ENCODE peak calls at places on chromosomes 11 and 22, in six cellular contexts. One of them, this sample, is unnamed.

GRCh38 chr11:71070490-71071455 is 181.6 kb downstream of the SHANK2 start:
- DNase-seq in nephron progenitor cell: no peak
- DNase-seq in PC-9: no peak
- DNase-seq in caudate nucleus: no peak
- DNase-seq in A549: no peak
- DNase-seq in glutamatergic neuron: no peak
- DNase-seq in this sample: no peak

GRCh38 chr22:22369962-22370265 is 125.3 kb downstream of the VPREB1 start:
- DNase-seq in nephron progenitor cell: no peak
- DNase-seq in PC-9: no peak
- DNase-seq in caudate nucleus: no peak
- DNase-seq in A549: no peak
- DNase-seq in glutamatergic neuron: no peak
- DNase-seq in this sample: no peak

GRCh38 chr11:57646756-57647303 is 2.9 kb downstream of the YPEL4 start:
- DNase-seq in nephron progenitor cell: no peak
- DNase-seq in PC-9: no peak
- DNase-seq in caudate nucleus: no peak
- DNase-seq in A549: no peak
- DNase-seq in glutamatergic neuron: no peak
- DNase-seq in this sample: no peak

GRCh38 chr11:88421530-88421929 is 84.0 kb upstream of the CTSC start:
- DNase-seq in nephron progenitor cell: no peak
- DNase-seq in PC-9: peak
- DNase-seq in caudate nucleus: no peak
- DNase-seq in A549: no peak
- DNase-seq in glutamatergic neuron: no peak
- DNase-seq in this sample: no peak

GRCh38 chr11:111548542-111548941 is 8.0 kb downstream of the LAYN start:
- DNase-seq in nephron progenitor cell: no peak
- DNase-seq in PC-9: no peak
- DNase-seq in caudate nucleus: no peak
- DNase-seq in A549: no peak
- DNase-seq in glutamatergic neuron: no peak
- DNase-seq in this sample: no peak

GRCh38 chr22:24400037-24400725 is 27.2 kb upstream of the ADORA2A start:
- DNase-seq in nephron progenitor cell: no peak
- DNase-seq in PC-9: no peak
- DNase-seq in caudate nucleus: no peak
- DNase-seq in A549: no peak
- DNase-seq in glutamatergic neuron: no peak
- DNase-seq in this sample: no peak

GRCh38 chr22:44752285-44753188 is at the start of gene ARHGAP8:
- DNase-seq in nephron progenitor cell: peak
- DNase-seq in PC-9: no peak
- DNase-seq in caudate nucleus: no peak
- DNase-seq in A549: peak
- DNase-seq in glutamatergic neuron: no peak
- DNase-seq in this sample: no peak

GRCh38 chr11:1553808-1554594 is 18.1 kb downstream of the DUSP8 start:
- DNase-seq in nephron progenitor cell: no peak
- DNase-seq in PC-9: peak
- DNase-seq in caudate nucleus: no peak
- DNase-seq in A549: no peak
- DNase-seq in glutamatergic neuron: peak
- DNase-seq in this sample: no peak

GRCh38 chr11:72951193-72951592 is 137.0 kb downstream of the ATG16L2 start:
- DNase-seq in nephron progenitor cell: no peak
- DNase-seq in PC-9: no peak
- DNase-seq in caudate nucleus: no peak
- DNase-seq in A549: no peak
- DNase-seq in glutamatergic neuron: no peak
- DNase-seq in this sample: no peak

GRCh38 chr11:125413226-125413625 is 82.8 kb downstream of the FEZ1 start:
- DNase-seq in nephron progenitor cell: no peak
- DNase-seq in PC-9: no peak
- DNase-seq in caudate nucleus: no peak
- DNase-seq in A549: no peak
- DNase-seq in glutamatergic neuron: no peak
- DNase-seq in this sample: no peak

GRCh38 chr11:126112547-126112946 is 49.9 kb upstream of the CDON start:
- DNase-seq in nephron progenitor cell: no peak
- DNase-seq in PC-9: no peak
- DNase-seq in caudate nucleus: no peak
- DNase-seq in A549: no peak
- DNase-seq in glutamatergic neuron: no peak
- DNase-seq in this sample: no peak

GRCh38 chr11:45091563-45092392 is 54.7 kb upstream of the PRDM11 start:
- DNase-seq in nephron progenitor cell: no peak
- DNase-seq in PC-9: peak
- DNase-seq in caudate nucleus: no peak
- DNase-seq in A549: no peak
- DNase-seq in glutamatergic neuron: no peak
- DNase-seq in this sample: no peak

GRCh38 chr11:72119188-72119587 is 6.7 kb upstream of the ANAPC15 start:
- DNase-seq in nephron progenitor cell: no peak
- DNase-seq in PC-9: no peak
- DNase-seq in caudate nucleus: no peak
- DNase-seq in A549: no peak
- DNase-seq in glutamatergic neuron: no peak
- DNase-seq in this sample: no peak

GRCh38 chr11:2382927-2383822 is 6.1 kb downstream of the CD81 start:
- DNase-seq in nephron progenitor cell: no peak
- DNase-seq in PC-9: no peak
- DNase-seq in caudate nucleus: no peak
- DNase-seq in A549: no peak
- DNase-seq in glutamatergic neuron: peak
- DNase-seq in this sample: no peak

GRCh38 chr11:940496-941135 is 14.9 kb downstream of the AP2A2 start:
- DNase-seq in nephron progenitor cell: no peak
- DNase-seq in PC-9: no peak
- DNase-seq in caudate nucleus: no peak
- DNase-seq in A549: no peak
- DNase-seq in glutamatergic neuron: no peak
- DNase-seq in this sample: no peak

GRCh38 chr11:102293873-102294601 is 23.2 kb upstream of the BIRC3 start:
- DNase-seq in nephron progenitor cell: no peak
- DNase-seq in PC-9: peak
- DNase-seq in caudate nucleus: no peak
- DNase-seq in A549: no peak
- DNase-seq in glutamatergic neuron: no peak
- DNase-seq in this sample: no peak

GRCh38 chr11:110184974-110185597 is 91.9 kb downstream of the ZC3H12C start:
- DNase-seq in nephron progenitor cell: no peak
- DNase-seq in PC-9: peak
- DNase-seq in caudate nucleus: no peak
- DNase-seq in A549: no peak
- DNase-seq in glutamatergic neuron: no peak
- DNase-seq in this sample: peak

GRCh38 chr11:27427183-27427980 is 45.2 kb downstream of the LGR4 start:
- DNase-seq in nephron progenitor cell: no peak
- DNase-seq in PC-9: no peak
- DNase-seq in caudate nucleus: no peak
- DNase-seq in A549: no peak
- DNase-seq in glutamatergic neuron: no peak
- DNase-seq in this sample: no peak

GRCh38 chr11:75639752-75640151 is 29.1 kb downstream of the MAP6 start:
- DNase-seq in nephron progenitor cell: peak
- DNase-seq in PC-9: no peak
- DNase-seq in caudate nucleus: peak
- DNase-seq in A549: no peak
- DNase-seq in glutamatergic neuron: peak
- DNase-seq in this sample: no peak

GRCh38 chr11:128244896-128245295 is 342.5 kb downstream of the ETS1 start:
- DNase-seq in nephron progenitor cell: no peak
- DNase-seq in PC-9: no peak
- DNase-seq in caudate nucleus: no peak
- DNase-seq in A549: no peak
- DNase-seq in glutamatergic neuron: no peak
- DNase-seq in this sample: no peak

GRCh38 chr11:127191689-127192088 is 191.1 kb upstream of the KIRREL3 start:
- DNase-seq in nephron progenitor cell: no peak
- DNase-seq in PC-9: no peak
- DNase-seq in caudate nucleus: no peak
- DNase-seq in A549: no peak
- DNase-seq in glutamatergic neuron: no peak
- DNase-seq in this sample: no peak

GRCh38 chr11:123163621-123164020 is 31.4 kb downstream of the CLMP start:
- DNase-seq in nephron progenitor cell: no peak
- DNase-seq in PC-9: no peak
- DNase-seq in caudate nucleus: no peak
- DNase-seq in A549: no peak
- DNase-seq in glutamatergic neuron: no peak
- DNase-seq in this sample: no peak

GRCh38 chr11:16511109-16511806 is 154.9 kb upstream of the SOX6 start:
- DNase-seq in nephron progenitor cell: no peak
- DNase-seq in PC-9: no peak
- DNase-seq in caudate nucleus: no peak
- DNase-seq in A549: no peak
- DNase-seq in glutamatergic neuron: no peak
- DNase-seq in this sample: no peak

GRCh38 chr11:75140269-75141138 is 10.4 kb upstream of the SLCO2B1 start:
- DNase-seq in nephron progenitor cell: peak
- DNase-seq in PC-9: peak
- DNase-seq in caudate nucleus: no peak
- DNase-seq in A549: peak
- DNase-seq in glutamatergic neuron: peak
- DNase-seq in this sample: no peak

GRCh38 chr11:125165664-125166346 is 1.3 kb downstream of the PKNOX2 start:
- DNase-seq in nephron progenitor cell: no peak
- DNase-seq in PC-9: no peak
- DNase-seq in caudate nucleus: no peak
- DNase-seq in A549: peak
- DNase-seq in glutamatergic neuron: no peak
- DNase-seq in this sample: no peak

GRCh38 chr22:38540731-38541130 is 29.3 kb downstream of the DMC1 start:
- DNase-seq in nephron progenitor cell: no peak
- DNase-seq in PC-9: no peak
- DNase-seq in caudate nucleus: no peak
- DNase-seq in A549: no peak
- DNase-seq in glutamatergic neuron: no peak
- DNase-seq in this sample: no peak

GRCh38 chr11:69907611-69908010 is 88.4 kb upstream of the FGF3 start:
- DNase-seq in nephron progenitor cell: no peak
- DNase-seq in PC-9: no peak
- DNase-seq in caudate nucleus: no peak
- DNase-seq in A549: no peak
- DNase-seq in glutamatergic neuron: no peak
- DNase-seq in this sample: no peak

GRCh38 chr22:38135133-38135706 is 24.7 kb upstream of the BAIAP2L2 start:
- DNase-seq in nephron progenitor cell: no peak
- DNase-seq in PC-9: peak
- DNase-seq in caudate nucleus: no peak
- DNase-seq in A549: peak
- DNase-seq in glutamatergic neuron: no peak
- DNase-seq in this sample: peak

GRCh38 chr11:45890886-45891550 is 5.6 kb downstream of the MAPK8IP1 start:
- DNase-seq in nephron progenitor cell: no peak
- DNase-seq in PC-9: no peak
- DNase-seq in caudate nucleus: no peak
- DNase-seq in A549: no peak
- DNase-seq in glutamatergic neuron: peak
- DNase-seq in this sample: no peak

This sample was measured in keratinocyte.